ENCODE peak calls at places on chromosomes 16 and 17, in eight cellular contexts. One of them, this sample, is unnamed.

GRCh38 chr17:44636562-44636961 is 19.7 kb upstream of the MEIOC start:
- DNase-seq in sigmoid colon: no peak
- DNase-seq in tibial nerve: no peak
- DNase-seq in A549: peak; percentile 69
- DNase-seq in stomach: no peak
- DNase-seq in heart left ventricle: no peak
- DNase-seq in ovary: no peak
- DNase-seq in transverse colon: no peak
- DNase-seq in this sample: peak; percentile 28

GRCh38 chr17:61389670-61390478 is 9.8 kb upstream of the TBX2 start:
- DNase-seq in sigmoid colon: no peak
- DNase-seq in tibial nerve: peak; percentile 50
- DNase-seq in A549: peak; percentile 58
- DNase-seq in stomach: peak; percentile 57
- DNase-seq in heart left ventricle: peak; percentile 63
- DNase-seq in ovary: peak; percentile 70
- DNase-seq in transverse colon: peak; percentile 40
- DNase-seq in this sample: no peak

GRCh38 chr17:33972756-33973155 is 282.3 kb upstream of the CCL2 start:
- DNase-seq in sigmoid colon: no peak
- DNase-seq in tibial nerve: no peak
- DNase-seq in A549: no peak
- DNase-seq in stomach: no peak
- DNase-seq in heart left ventricle: no peak
- DNase-seq in ovary: no peak
- DNase-seq in transverse colon: no peak
- DNase-seq in this sample: no peak

GRCh38 chr17:35161281-35161761 is 13.7 kb downstream of the UNC45B start:
- DNase-seq in sigmoid colon: no peak
- DNase-seq in tibial nerve: no peak
- DNase-seq in A549: no peak
- DNase-seq in stomach: no peak
- DNase-seq in heart left ventricle: no peak
- DNase-seq in ovary: no peak
- DNase-seq in transverse colon: no peak
- DNase-seq in this sample: no peak

GRCh38 chr17:4479982-4480751 is 18.5 kb upstream of the SPNS2 start:
- DNase-seq in sigmoid colon: no peak
- DNase-seq in tibial nerve: no peak
- DNase-seq in A549: no peak
- DNase-seq in stomach: no peak
- DNase-seq in heart left ventricle: no peak
- DNase-seq in ovary: no peak
- DNase-seq in transverse colon: no peak
- DNase-seq in this sample: no peak

GRCh38 chr16:86980644-86981043 is 336.5 kb downstream of the C16orf95 start:
- DNase-seq in sigmoid colon: peak; percentile 46
- DNase-seq in tibial nerve: no peak
- DNase-seq in A549: no peak
- DNase-seq in stomach: no peak
- DNase-seq in heart left ventricle: no peak
- DNase-seq in ovary: no peak
- DNase-seq in transverse colon: no peak
- DNase-seq in this sample: no peak

GRCh38 chr16:86866986-86867722 is 288.8 kb downstream of the FOXL1 start:
- DNase-seq in sigmoid colon: peak; percentile 52
- DNase-seq in tibial nerve: no peak
- DNase-seq in A549: no peak
- DNase-seq in stomach: no peak
- DNase-seq in heart left ventricle: no peak
- DNase-seq in ovary: no peak
- DNase-seq in transverse colon: no peak
- DNase-seq in this sample: no peak

GRCh38 chr17:72338847-72339790 is 218.3 kb downstream of the SOX9 start:
- DNase-seq in sigmoid colon: no peak
- DNase-seq in tibial nerve: no peak
- DNase-seq in A549: peak; percentile 70
- DNase-seq in stomach: no peak
- DNase-seq in heart left ventricle: peak; percentile 38
- DNase-seq in ovary: no peak
- DNase-seq in transverse colon: peak; percentile 17
- DNase-seq in this sample: peak; percentile 91

GRCh38 chr16:19703218-19703617 is 14.8 kb downstream of the KNOP1 start:
- DNase-seq in sigmoid colon: no peak
- DNase-seq in tibial nerve: peak; percentile 26
- DNase-seq in A549: no peak
- DNase-seq in stomach: no peak
- DNase-seq in heart left ventricle: no peak
- DNase-seq in ovary: no peak
- DNase-seq in transverse colon: no peak
- DNase-seq in this sample: no peak

GRCh38 chr16:79510879-79511278 is 89.7 kb downstream of the MAF start:
- DNase-seq in sigmoid colon: no peak
- DNase-seq in tibial nerve: no peak
- DNase-seq in A549: no peak
- DNase-seq in stomach: no peak
- DNase-seq in heart left ventricle: no peak
- DNase-seq in ovary: no peak
- DNase-seq in transverse colon: no peak
- DNase-seq in this sample: no peak

DNA sequence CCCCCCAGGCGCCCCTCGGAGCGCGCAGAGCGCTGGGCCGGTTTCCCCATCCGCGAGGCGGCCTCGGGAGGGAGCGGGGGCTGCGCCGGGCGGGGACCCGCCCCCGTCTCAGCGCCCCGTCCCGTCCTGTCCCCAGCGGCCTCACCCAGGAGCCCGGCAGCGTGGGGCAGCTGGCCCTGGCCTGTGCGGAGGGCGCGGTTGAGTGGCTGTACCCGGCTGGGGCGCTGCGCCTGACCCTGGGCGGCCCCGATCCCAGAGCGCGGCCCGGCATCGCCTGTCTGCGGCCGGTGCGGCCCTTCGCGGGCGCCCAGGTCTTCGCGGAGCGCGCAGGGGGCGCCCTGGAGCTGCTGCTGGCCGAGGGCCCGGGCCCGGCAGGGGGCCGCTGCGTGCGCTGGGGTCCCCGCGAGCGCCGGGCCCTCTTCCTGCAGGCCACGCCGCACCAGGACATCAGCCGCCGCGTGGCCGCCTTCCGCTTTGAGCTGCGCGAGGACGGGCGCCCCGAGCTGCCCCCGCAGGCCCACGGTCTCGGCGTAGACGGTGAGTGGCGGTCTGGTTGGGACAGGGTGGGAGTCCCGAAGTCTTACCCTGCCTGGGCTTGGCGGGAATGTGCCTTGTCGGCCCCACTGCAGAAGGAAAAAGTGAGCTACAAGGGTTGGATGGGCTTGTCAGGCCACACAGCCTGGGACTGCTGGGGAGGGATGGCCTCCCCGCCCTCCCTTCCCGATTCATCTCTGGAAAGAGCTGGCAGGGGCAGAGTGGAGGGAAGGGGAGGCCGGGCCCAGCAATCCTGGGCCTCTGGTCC is 731 bp downstream of the METRN start:
- DNase-seq in sigmoid colon: no peak
- DNase-seq in tibial nerve: no peak
- DNase-seq in A549: peak; percentile 61
- DNase-seq in stomach: no peak
- DNase-seq in heart left ventricle: no peak
- DNase-seq in ovary: no peak
- DNase-seq in transverse colon: no peak
- DNase-seq in this sample: no peak
- TF ChIP-seq POLR2A in sigmoid colon: no peak
- TF ChIP-seq POLR2A in tibial nerve: no peak
- TF ChIP-seq POLR2A in A549: no peak
- TF ChIP-seq POLR2A in stomach: no peak
- TF ChIP-seq POLR2A in heart left ventricle: no peak
- TF ChIP-seq POLR2A in ovary: no peak
- TF ChIP-seq POLR2A in transverse colon: no peak
- TF ChIP-seq POLR2A in this sample: no peak

GRCh38 chr17:43548689-43549379 is 2.7 kb upstream of the ETV4 start:
- DNase-seq in sigmoid colon: no peak
- DNase-seq in tibial nerve: no peak
- DNase-seq in A549: no peak
- DNase-seq in stomach: no peak
- DNase-seq in heart left ventricle: no peak
- DNase-seq in ovary: no peak
- DNase-seq in transverse colon: no peak
- DNase-seq in this sample: no peak

GRCh38 chr17:43547189-43547550 is 1.0 kb upstream of the ETV4 start:
- DNase-seq in sigmoid colon: no peak
- DNase-seq in tibial nerve: no peak
- DNase-seq in A549: no peak
- DNase-seq in stomach: no peak
- DNase-seq in heart left ventricle: no peak
- DNase-seq in ovary: no peak
- DNase-seq in transverse colon: no peak
- DNase-seq in this sample: no peak

GRCh38 chr17:43547659-43548256 is 1.6 kb upstream of the ETV4 start:
- DNase-seq in sigmoid colon: no peak
- DNase-seq in tibial nerve: no peak
- DNase-seq in A549: no peak
- DNase-seq in stomach: no peak
- DNase-seq in heart left ventricle: no peak
- DNase-seq in ovary: no peak
- DNase-seq in transverse colon: no peak
- DNase-seq in this sample: no peak

GRCh38 chr17:43545383-43545632 is 832 bp downstream of the ETV4 start:
- DNase-seq in sigmoid colon: no peak
- DNase-seq in tibial nerve: no peak
- DNase-seq in A549: no peak
- DNase-seq in stomach: peak; percentile 28
- DNase-seq in heart left ventricle: no peak
- DNase-seq in ovary: no peak
- DNase-seq in transverse colon: peak; percentile 45
- DNase-seq in this sample: peak; percentile 42

GRCh38 chr17:43546317-43547188 is at the start of gene ETV4:
- DNase-seq in sigmoid colon: peak; percentile 93
- DNase-seq in tibial nerve: peak; percentile 88
- DNase-seq in A549: peak; percentile 96
- DNase-seq in stomach: peak; percentile 89
- DNase-seq in heart left ventricle: peak; percentile 94
- DNase-seq in ovary: peak; percentile 89
- DNase-seq in transverse colon: peak; percentile 92
- DNase-seq in this sample: peak; percentile 93
- TF ChIP-seq POLR2A in sigmoid colon: no peak
- TF ChIP-seq POLR2A in tibial nerve: no peak
- TF ChIP-seq POLR2A in A549: no peak
- TF ChIP-seq POLR2A in stomach: no peak
- TF ChIP-seq POLR2A in heart left ventricle: no peak
- TF ChIP-seq POLR2A in ovary: no peak
- TF ChIP-seq POLR2A in transverse colon: no peak
- TF ChIP-seq POLR2A in this sample: no peak

GRCh38 chr16:11742536-11743307 is at the start of gene TXNDC11:
- DNase-seq in sigmoid colon: peak; percentile 100
- DNase-seq in tibial nerve: peak; percentile 98
- DNase-seq in A549: peak; percentile 99
- DNase-seq in stomach: peak; percentile 100
- DNase-seq in heart left ventricle: peak; percentile 99
- DNase-seq in ovary: peak; percentile 100
- DNase-seq in transverse colon: peak; percentile 100
- DNase-seq in this sample: peak; percentile 87

GRCh38 chr16:11742041-11742535 is 569 bp downstream of the TXNDC11 start:
- DNase-seq in sigmoid colon: peak; percentile 79
- DNase-seq in tibial nerve: peak; percentile 12
- DNase-seq in A549: peak; percentile 39
- DNase-seq in stomach: peak; percentile 58
- DNase-seq in heart left ventricle: peak; percentile 50
- DNase-seq in ovary: no peak
- DNase-seq in transverse colon: peak; percentile 67
- DNase-seq in this sample: peak; percentile 31

GRCh38 chr16:11744075-11744470 is 1.4 kb upstream of the TXNDC11 start:
- DNase-seq in sigmoid colon: no peak
- DNase-seq in tibial nerve: no peak
- DNase-seq in A549: no peak
- DNase-seq in stomach: no peak
- DNase-seq in heart left ventricle: no peak
- DNase-seq in ovary: no peak
- DNase-seq in transverse colon: no peak
- DNase-seq in this sample: no peak

GRCh38 chr16:11740567-11740966 is 2.1 kb downstream of the TXNDC11 start:
- DNase-seq in sigmoid colon: no peak
- DNase-seq in tibial nerve: no peak
- DNase-seq in A549: no peak
- DNase-seq in stomach: no peak
- DNase-seq in heart left ventricle: no peak
- DNase-seq in ovary: no peak
- DNase-seq in transverse colon: no peak
- DNase-seq in this sample: no peak

DNA sequence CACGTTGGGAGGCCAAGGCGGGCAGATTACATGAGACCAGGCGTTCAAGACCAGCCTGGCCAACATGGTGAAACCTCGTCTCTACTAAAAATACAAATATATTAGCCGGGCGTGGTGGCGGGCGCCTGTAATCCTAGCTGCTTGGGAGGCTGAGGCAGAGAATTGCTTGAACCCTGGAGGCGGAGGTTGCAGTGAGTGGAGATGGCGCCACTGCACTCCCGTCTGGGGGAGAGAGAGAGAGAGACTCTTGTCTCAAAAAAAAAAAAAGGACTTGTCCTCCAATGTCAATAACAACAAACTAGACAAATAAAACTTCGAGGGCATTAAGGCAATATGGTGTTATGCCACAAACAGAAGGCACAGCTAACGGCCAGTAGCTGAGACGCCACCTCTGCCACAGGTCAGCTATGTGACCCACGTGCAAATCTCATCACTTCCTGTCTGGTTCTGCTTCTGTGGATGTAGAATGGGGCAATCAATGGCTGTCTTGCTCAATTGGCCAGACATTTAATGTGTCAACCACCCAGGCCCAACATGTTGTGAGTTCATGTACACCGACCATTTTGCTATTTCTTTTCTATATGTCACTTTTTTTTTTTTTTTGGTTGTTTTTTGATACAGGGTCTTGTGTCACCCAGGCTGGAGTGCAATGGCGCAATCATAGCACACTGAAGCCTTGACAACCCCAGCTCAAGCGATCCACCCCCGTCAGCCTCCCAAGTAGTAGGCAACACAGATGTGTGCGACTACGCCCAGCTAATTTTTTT is 834 bp upstream of the TXNDC11 start:
- DNase-seq in sigmoid colon: peak; percentile 83
- DNase-seq in tibial nerve: peak; percentile 72
- DNase-seq in A549: peak; percentile 86
- DNase-seq in stomach: peak; percentile 41
- DNase-seq in heart left ventricle: peak; percentile 37
- DNase-seq in ovary: no peak
- DNase-seq in transverse colon: peak; percentile 39
- DNase-seq in this sample: no peak
- TF ChIP-seq POLR2A in sigmoid colon: no peak
- TF ChIP-seq POLR2A in tibial nerve: no peak
- TF ChIP-seq POLR2A in A549: no peak
- TF ChIP-seq POLR2A in stomach: no peak
- TF ChIP-seq POLR2A in heart left ventricle: no peak
- TF ChIP-seq POLR2A in ovary: no peak
- TF ChIP-seq POLR2A in transverse colon: no peak
- TF ChIP-seq POLR2A in this sample: no peak

DNA sequence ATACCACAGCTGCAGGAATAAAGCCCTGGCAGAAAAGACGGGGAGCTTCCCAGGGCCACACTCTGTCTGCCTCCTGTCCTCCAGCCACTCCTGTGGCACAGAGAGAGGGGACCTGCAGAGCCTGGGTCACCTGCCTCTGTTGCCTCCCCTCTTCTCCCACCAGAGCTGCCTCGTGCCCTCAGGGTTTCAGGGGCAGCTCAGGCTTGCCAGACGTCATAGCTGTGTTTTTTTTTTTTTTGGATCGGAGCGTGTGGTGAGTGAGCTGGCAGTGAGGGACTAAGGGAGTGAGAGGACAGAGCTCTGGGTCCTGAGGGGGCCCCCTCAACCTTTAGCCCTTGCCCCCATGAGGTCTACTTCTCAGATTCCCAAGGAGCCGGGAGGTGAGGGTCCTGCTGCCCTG is 2.1 kb downstream of the PIK3R6 start:
- DNase-seq in sigmoid colon: no peak
- DNase-seq in tibial nerve: no peak
- DNase-seq in A549: no peak
- DNase-seq in stomach: no peak
- DNase-seq in heart left ventricle: no peak
- DNase-seq in ovary: no peak
- DNase-seq in transverse colon: no peak
- DNase-seq in this sample: no peak
- TF ChIP-seq POLR2A in sigmoid colon: no peak
- TF ChIP-seq POLR2A in tibial nerve: no peak
- TF ChIP-seq POLR2A in A549: no peak
- TF ChIP-seq POLR2A in stomach: no peak
- TF ChIP-seq POLR2A in heart left ventricle: no peak
- TF ChIP-seq POLR2A in ovary: no peak
- TF ChIP-seq POLR2A in transverse colon: no peak
- TF ChIP-seq POLR2A in this sample: no peak